ENCODE peak calls at places on chromosomes 2 and 18, in four cellular contexts. W, I, S and N are unnamed samples.

GRCh38 chr2:120773186-120773800 is 37.6 kb downstream of the GLI2 start:
- DNase-seq in I (no peak), S (no peak), W (no peak), N (no peak)

GRCh38 chr2:230968921-230969672 is 26.8 kb upstream of the SPATA3 start:
- DNase-seq in W (no peak), I (no peak), S (no peak), N (no peak)

GRCh38 chr2:133666621-133667020 is 98.4 kb upstream of the NCKAP5 start:
- DNase-seq in W (no peak), S (no peak), I (no peak), N (no peak)

GRCh38 chr2:200026838-200027237 is 71.5 kb downstream of the MAIP1 start:
- DNase-seq in S (no peak), W (no peak), I (no peak), N (no peak)

GRCh38 chr2:147232225-147232669 is 612.6 kb upstream of the ACVR2A start:
- DNase-seq in W (no peak), S (no peak), I (no peak), N (no peak)

GRCh38 chr2:138013651-138014050 is 49.4 kb downstream of the HNMT start:
- DNase-seq in I (no peak), W (no peak), S (no peak), N (no peak)

GRCh38 chr2:212027681-212028628 is 510.6 kb downstream of the ERBB4 start:
- DNase-seq in W (no peak), S (no peak), I (no peak), N (no peak)

GRCh38 chr2:196635156-196635555 is 4.4 kb upstream of the CCDC150 start:
- DNase-seq in I (no peak), W (no peak), S (no peak), N (no peak)

GRCh38 chr2:2846379-2847130 is 515.5 kb upstream of the MYT1L start:
- DNase-seq in S (no peak), W (peak), I (no peak), N (no peak)

GRCh38 chr2:23199115-23199918 is 185.7 kb upstream of the KLHL29 start:
- DNase-seq in S (no peak), W (no peak), I (peak), N (peak)

GRCh38 chr2:166128156-166128505 is 311 bp upstream of the SCN1A start:
- DNase-seq in W (no peak), I (no peak), S (no peak), N (no peak)

GRCh38 chr18:9958861-9959399 is 45.1 kb downstream of the VAPA start:
- DNase-seq in I (no peak), W (no peak), S (no peak), N (no peak)

GRCh38 chr2:69734858-69735574 is 6.9 kb upstream of the ANXA4 start:
- DNase-seq in S (no peak), I (no peak), W (no peak), N (no peak)

GRCh38 chr2:107146181-107146580 is 260.2 kb upstream of the ST6GAL2 start:
- DNase-seq in S (no peak), I (no peak), W (no peak), N (no peak)